ENCODE peak calls at places on chromosomes 6 and 20, in ten cellular contexts. E, A, C, W, O, I, G, Q, V and K are unnamed samples.

GRCh38 chr20:38196016-38196415 is 30.9 kb upstream of the TGM2 start:
- DNase-seq in W (no peak), Q (no peak), V (no peak), E (no peak), A (no peak), G (no peak), O (no peak), C (no peak), I (no peak), K (no peak)

GRCh38 chr20:45294003-45294368 is 12.7 kb upstream of the RBPJL start:
- DNase-seq in V (no peak), O (no peak), E (no peak), Q (no peak), G (no peak), A (no peak), C (no peak), W (no peak), I (no peak), K (no peak)

GRCh38 chr20:189611-190010 is at the start of gene DEFB128:
- DNase-seq in V (no peak), G (no peak), Q (no peak), C (no peak), A (no peak), O (no peak), I (no peak), W (no peak), E (no peak), K (no peak)

GRCh38 chr20:45306431-45306982 is at the start of gene RBPJL:
- DNase-seq in V (peak; percentile 59), C (no peak), G (no peak), I (no peak), W (peak; percentile 77), O (no peak), Q (no peak), A (peak; percentile 69), E (no peak), K (no peak)

GRCh38 chr6:148745926-148746325 is 904 bp upstream of the UST start:
- DNase-seq in Q (peak; percentile 23), V (no peak), C (no peak), W (no peak), E (no peak), I (no peak), O (no peak), A (no peak), G (no peak), K (no peak)

GRCh38 chr20:41249371-41249770 is 68.2 kb downstream of the ZHX3 start:
- DNase-seq in Q (peak; percentile 78), E (peak; percentile 53), C (peak; percentile 54), W (no peak), I (no peak), G (no peak), V (no peak), A (peak; percentile 19), O (no peak), K (peak; percentile 17)

GRCh38 chr6:109428889-109429477 is 11.4 kb downstream of the PPIL6 start:
- DNase-seq in Q (no peak), O (no peak), I (no peak), E (no peak), G (no peak), W (no peak), C (no peak), V (no peak), A (no peak), K (no peak)

GRCh38 chr6:33433001-33433559 is 13.2 kb downstream of the SYNGAP1 start:
- DNase-seq in E (no peak), W (peak; percentile 73), I (no peak), O (no peak), V (no peak), A (peak; percentile 35), C (no peak), Q (no peak), G (no peak), K (no peak)

GRCh38 chr6:161584051-161584450 is 310.2 kb upstream of the AGPAT4 start:
- DNase-seq in Q (peak; percentile 8), I (no peak), C (no peak), G (no peak), W (no peak), E (no peak), A (no peak), V (no peak), O (no peak), K (no peak)

GRCh38 chr20:64233725-64234124 is 21.8 kb upstream of the PCMTD2 start:
- DNase-seq in E (no peak), A (no peak), C (no peak), V (no peak), W (no peak), G (no peak), O (no peak), Q (no peak), I (no peak), K (no peak)